ENCODE peak calls at places on chromosome 3, in five cellular contexts. Q is cardiac muscle cell, L is neural progenitor cell, G is lung, B is tibial nerve. Z is an unnamed sample.
A peak's percentile ranks its signal among the peaks of the same experiment; 100 is the strongest.

GRCh38 chr3:106333911-106334618 is 465.3 kb upstream of the CBLB start:
- DNase-seq in Q (no peak), L (no peak), G (no peak), B (no peak), Z (no peak)

GRCh38 chr3:70658779-70659310 is 346.4 kb upstream of the MDFIC2 start:
- DNase-seq in Q (no peak), L (no peak), G (no peak), B (no peak), Z (no peak)

GRCh38 chr3:37324752-37325407 is 150.5 kb upstream of the LRRFIP2 start:
- DNase-seq in Q (no peak), L (no peak), G (no peak), B (no peak), Z (no peak)

GRCh38 chr3:11080492-11080891 is 73.8 kb upstream of the HRH1 start:
- DNase-seq in Q (no peak), L (no peak), G (no peak), B (no peak), Z (no peak)

GRCh38 chr3:194713299-194714121 is 27.8 kb downstream of the FAM43A start:
- DNase-seq in Q (no peak), L (no peak), G (no peak), B (no peak), Z (no peak)

GRCh38 chr3:141940204-141940776 is 63.8 kb downstream of the ATP1B3 start:
- DNase-seq in Q (no peak), L (peak; percentile 15), G (no peak), B (no peak), Z (no peak)

GRCh38 chr3:132785292-132785691 is 63.1 kb upstream of the NPHP3 start:
- DNase-seq in Q (no peak), L (no peak), G (no peak), B (no peak), Z (no peak)

GRCh38 chr3:157614896-157615295 is 111.7 kb upstream of the VEPH1 start:
- DNase-seq in Q (no peak), L (no peak), G (no peak), B (no peak), Z (no peak)

GRCh38 chr3:175895731-175896130 is 1036.6 kb downstream of the NAALADL2 start:
- DNase-seq in Q (no peak), L (no peak), G (no peak), B (no peak), Z (no peak)

GRCh38 chr3:135807879-135808278 is 157.6 kb upstream of the PPP2R3A start:
- DNase-seq in Q (no peak), L (peak; percentile 57), G (no peak), B (no peak), Z (no peak)

GRCh38 chr3:11613319-11613718 is 30.4 kb downstream of the VGLL4 start:
- DNase-seq in Q (no peak), L (no peak), G (no peak), B (no peak), Z (no peak)

GRCh38 chr3:45955017-45955647 is 11.9 kb downstream of the CXCR6 start:
- DNase-seq in Q (peak; percentile 36), L (no peak), G (no peak), B (no peak), Z (no peak)

GRCh38 chr3:168952551-168952950 is 711.0 kb downstream of the MECOM start:
- DNase-seq in Q (peak; percentile 7), L (no peak), G (no peak), B (no peak), Z (no peak)

GRCh38 chr3:59482684-59483083 is 432.9 kb upstream of the CFAP20DC start:
- DNase-seq in Q (no peak), L (no peak), G (no peak), B (no peak), Z (no peak)

GRCh38 chr3:143207338-143207961 is 87.9 kb downstream of the CHST2 start:
- DNase-seq in Q (no peak), L (peak; percentile 29), G (no peak), B (no peak), Z (peak; percentile 62)

GRCh38 chr3:151673974-151674373 is 59.8 kb upstream of the AADACL2 start:
- DNase-seq in Q (no peak), L (no peak), G (no peak), B (no peak), Z (no peak)

GRCh38 chr3:193593666-193594025 is 638 bp downstream of the OPA1 start:
- DNase-seq in Q (peak; percentile 13), L (peak; percentile 49), G (no peak), B (no peak), Z (no peak)

GRCh38 chr3:187445352-187445751 is 77.2 kb downstream of the RTP4 start:
- DNase-seq in Q (no peak), L (no peak), G (no peak), B (no peak), Z (peak; percentile 75)

GRCh38 chr3:112030911-112031310 is 3.6 kb upstream of the TMPRSS7 start:
- DNase-seq in Q (no peak), L (no peak), G (no peak), B (no peak), Z (no peak)

GRCh38 chr3:185828755-185829154 is 3.9 kb upstream of the IGF2BP2 start:
- DNase-seq in Q (no peak), L (no peak), G (no peak), B (no peak), Z (no peak)

GRCh38 chr3:172277151-172277652 is 171.1 kb downstream of the GHSR start:
- DNase-seq in Q (no peak), L (no peak), G (no peak), B (no peak), Z (no peak)

GRCh38 chr3:49666592-49666991 is 7.6 kb upstream of the APEH start:
- DNase-seq in Q (no peak), L (no peak), G (no peak), B (no peak), Z (no peak)

GRCh38 chr3:21170964-21171363 is 580.0 kb downstream of the ZNF385D start:
- DNase-seq in Q (peak; percentile 37), L (peak; percentile 64), G (no peak), B (no peak), Z (no peak)

GRCh38 chr3:16301490-16301889 is 36.5 kb downstream of the OXNAD1 start:
- DNase-seq in Q (peak; percentile 76), L (peak; percentile 23), G (peak; percentile 77), B (no peak), Z (peak; percentile 84)

GRCh38 chr3:49536875-49537533 is 17.3 kb upstream of the BSN start:
- DNase-seq in Q (no peak), L (no peak), G (no peak), B (no peak), Z (no peak)

DNA sequence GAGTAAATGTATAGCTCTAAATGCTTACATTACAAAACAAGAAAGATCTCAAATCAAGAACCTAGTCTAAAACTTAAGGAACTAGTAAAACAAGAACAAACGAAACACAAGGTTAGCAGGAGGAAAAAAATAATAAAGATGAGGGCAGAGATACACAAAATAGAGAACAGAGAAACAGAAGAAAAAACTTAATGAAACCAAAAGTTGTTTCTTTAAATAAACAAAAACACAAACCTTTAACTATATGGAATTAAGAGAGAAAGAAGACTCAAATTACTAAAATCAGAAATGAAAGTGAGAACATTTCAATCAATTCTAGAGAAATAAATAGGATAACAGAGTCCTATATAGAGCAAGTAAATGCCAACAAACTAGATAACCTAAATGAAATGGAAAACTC is 59.6 kb downstream of the DLG1 start:
- DNase-seq in Q (no peak), L (no peak), G (no peak), B (no peak), Z (no peak)
- H3K9me3 ChIP-seq in Q (no peaks in the 10 kb centered on the region), L (peaks cover 3% of the 10 kb centered on the region), G (peaks cover 9% of the 10 kb centered on the region), B (no peaks in the 10 kb centered on the region), Z (peaks cover 25% of the 10 kb centered on the region)

GRCh38 chr3:195758721-195759353 is 38.1 kb downstream of the MUC20 start:
- DNase-seq in Q (no peak), L (no peak), G (no peak), B (no peak), Z (no peak)
- H3K27me3 ChIP-seq in Q (no peaks in the 10 kb centered on the region), L (no peaks in the 10 kb centered on the region), G (no peaks in the 10 kb centered on the region), B (no peaks in the 10 kb centered on the region), Z (peaks cover 10% of the 10 kb centered on the region)

DNA sequence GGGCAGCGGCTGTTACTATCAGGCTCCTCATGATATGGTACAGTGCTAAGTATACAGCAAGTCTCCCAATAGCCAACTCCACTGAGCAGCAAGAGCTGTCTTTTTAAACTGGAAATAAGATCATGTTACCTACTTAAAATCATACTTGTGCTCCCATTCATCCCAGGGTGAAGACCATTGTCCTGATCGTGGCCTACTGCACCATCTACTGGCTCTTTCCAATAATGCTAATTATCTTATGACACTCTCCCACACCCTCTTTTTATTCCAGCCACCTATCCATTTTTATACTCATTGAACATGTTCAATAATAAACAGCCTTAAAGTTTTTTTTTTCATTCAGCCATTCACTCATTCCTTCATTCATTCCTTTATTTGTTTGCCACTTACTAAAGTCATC is 117.7 kb downstream of the GBE1 start:
- DNase-seq in Q (peak; percentile 45), L (peak; percentile 16), G (no peak), B (no peak), Z (no peak)
- TF ChIP-seq CTCF in Q (peak; percentile 38), L (peak; percentile 46), G (peak; percentile 15), B (no peak), Z (peak; percentile 22)

DNA sequence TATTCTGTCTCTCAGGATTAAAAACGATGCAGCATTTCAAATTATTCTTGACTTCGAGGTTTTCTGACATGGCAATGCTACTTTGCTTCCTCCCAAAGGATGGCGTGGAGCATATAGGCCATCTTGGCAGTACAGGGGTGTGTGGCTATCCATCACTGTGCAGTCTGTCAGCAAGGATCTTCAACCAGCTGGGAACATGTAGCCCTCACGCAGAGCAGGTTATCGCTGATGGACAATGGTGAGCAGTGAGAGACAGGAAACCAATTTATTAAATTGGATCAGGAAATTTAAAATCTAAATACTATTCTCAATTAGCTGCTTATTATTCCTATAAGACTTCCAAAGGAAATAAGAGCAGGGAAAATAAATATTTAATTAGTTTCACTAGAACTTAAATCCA is 615.3 kb downstream of the OTOL1 start:
- DNase-seq in Q (no peak), L (no peak), G (no peak), B (no peak), Z (no peak)
- H3K9me3 ChIP-seq in Q (no peaks in the 10 kb centered on the region), L (no peaks in the 10 kb centered on the region), G (no peaks in the 10 kb centered on the region), B (no peaks in the 10 kb centered on the region), Z (no peaks in the 10 kb centered on the region)

DNA sequence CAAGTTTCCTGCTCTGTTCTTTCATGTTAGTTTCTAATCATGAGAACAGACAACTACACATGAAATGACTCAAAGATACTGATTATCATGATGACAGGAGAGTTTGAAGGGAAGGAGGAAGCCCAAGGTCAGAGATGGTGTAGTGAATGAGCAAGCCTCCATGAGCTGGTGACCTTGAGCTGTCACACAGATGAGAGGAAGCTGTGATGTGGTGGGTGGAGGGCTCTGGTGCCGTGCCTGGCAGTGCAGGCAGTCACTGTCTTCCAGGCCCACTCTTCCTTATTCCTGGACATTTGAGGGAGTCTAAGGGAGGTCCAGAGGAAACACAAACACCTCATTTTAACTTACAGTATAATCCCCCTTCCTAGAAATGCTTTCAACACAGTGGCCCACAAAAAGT is 133.4 kb upstream of the ROPN1 start:
- DNase-seq in Q (no peak), L (no peak), G (no peak), B (no peak), Z (no peak)
- H3K27me3 ChIP-seq in Q (peaks cover 91% of the 10 kb centered on the region), L (no peaks in the 10 kb centered on the region), G (no peaks in the 10 kb centered on the region), B (no peaks in the 10 kb centered on the region), Z (no peaks in the 10 kb centered on the region)